ENCODE peak calls at places on chromosome 17, in seven cellular contexts. O, F, T, U, N, Z and J are unnamed samples.

GRCh38 chr17:71866095-71866494 is 254.7 kb upstream of the SOX9 start:
- DNase-seq in U (no peak), O (no peak), T (no peak), F (no peak), N (no peak), Z (no peak), J (no peak)

GRCh38 chr17:33858121-33858520 is 397.0 kb upstream of the CCL2 start:
- DNase-seq in T (no peak), F (no peak), N (no peak), O (no peak), U (no peak), Z (no peak), J (no peak)

GRCh38 chr17:35968520-35969054 is 12.7 kb downstream of the CCL16 start:
- DNase-seq in Z (no peak), T (no peak), U (no peak), F (no peak), O (no peak), N (no peak), J (no peak)

GRCh38 chr17:19558946-19559345 is 25.3 kb downstream of the SLC47A1 start:
- DNase-seq in F (no peak), Z (no peak), O (no peak), T (no peak), U (no peak), N (no peak), J (no peak)

GRCh38 chr17:19738073-19738449 is 10.0 kb downstream of the ALDH3A1 start:
- DNase-seq in O (no peak), N (no peak), Z (no peak), T (no peak), F (no peak), U (no peak), J (no peak)

GRCh38 chr17:45784293-45784582 is at the start of gene CRHR1:
- DNase-seq in F (no peak), T (no peak), N (no peak), Z (no peak), O (no peak), U (no peak), J (no peak)

GRCh38 chr17:62688398-62689140 is 61.1 kb downstream of the MRC2 start:
- DNase-seq in N (no peak), T (no peak), F (no peak), Z (no peak), O (peak; percentile 44), U (no peak), J (no peak)

GRCh38 chr17:1241904-1242303 is 28.3 kb upstream of the BHLHA9 start:
- DNase-seq in Z (no peak), F (no peak), T (no peak), O (peak; percentile 53), N (peak; percentile 44), U (no peak), J (no peak)

GRCh38 chr17:33929181-33929724 is 325.8 kb upstream of the CCL2 start:
- DNase-seq in O (no peak), Z (no peak), F (no peak), T (no peak), N (no peak), U (no peak), J (no peak)

GRCh38 chr17:73750975-73751374 is 106.7 kb upstream of the SDK2 start:
- DNase-seq in U (no peak), O (peak; percentile 44), T (no peak), F (peak; percentile 73), Z (no peak), N (no peak), J (no peak)

GRCh38 chr17:63844293-63844672 is 1.8 kb upstream of the SMARCD2 start:
- DNase-seq in O (no peak), Z (no peak), F (no peak), N (no peak), U (no peak), T (no peak), J (no peak)

GRCh38 chr17:10429416-10430045 is 7.8 kb upstream of the MYH8 start:
- DNase-seq in Z (no peak), N (no peak), O (no peak), U (no peak), T (no peak), F (no peak), J (no peak)

GRCh38 chr17:9132944-9133610 is 111.8 kb downstream of the NTN1 start:
- DNase-seq in Z (no peak), F (no peak), N (no peak), O (no peak), U (no peak), T (no peak), J (no peak)

GRCh38 chr17:82281502-82282238 is 8.2 kb upstream of the CSNK1D start:
- DNase-seq in T (no peak), O (peak; percentile 92), F (no peak), Z (no peak), N (no peak), U (peak; percentile 78), J (peak; percentile 80)

GRCh38 chr17:51371732-51372151 is 111.4 kb downstream of the UTP18 start:
- DNase-seq in U (no peak), T (peak; percentile 51), N (peak; percentile 26), F (peak; percentile 79), Z (peak; percentile 51), O (peak; percentile 39), J (peak; percentile 70)

GRCh38 chr17:83036666-83037065 is 42.7 kb upstream of the METRNL start:
- DNase-seq in F (no peak), Z (no peak), T (no peak), U (no peak), N (no peak), O (no peak), J (no peak)

GRCh38 chr17:77398274-77398673 is 257.5 kb downstream of the SEC14L1 start:
- DNase-seq in Z (no peak), U (no peak), T (no peak), N (no peak), O (no peak), F (no peak), J (no peak)

GRCh38 chr17:77403854-77404253 is 263.1 kb downstream of the SEC14L1 start:
- DNase-seq in N (no peak), U (no peak), O (no peak), F (no peak), Z (no peak), T (no peak), J (no peak)

GRCh38 chr17:77399319-77399959 is 258.7 kb downstream of the SEC14L1 start:
- DNase-seq in N (no peak), F (no peak), U (no peak), Z (no peak), T (no peak), O (no peak), J (no peak)

GRCh38 chr17:77402159-77402731 is 261.5 kb downstream of the SEC14L1 start:
- DNase-seq in N (no peak), Z (no peak), T (no peak), O (no peak), U (no peak), F (no peak), J (no peak)

DNA sequence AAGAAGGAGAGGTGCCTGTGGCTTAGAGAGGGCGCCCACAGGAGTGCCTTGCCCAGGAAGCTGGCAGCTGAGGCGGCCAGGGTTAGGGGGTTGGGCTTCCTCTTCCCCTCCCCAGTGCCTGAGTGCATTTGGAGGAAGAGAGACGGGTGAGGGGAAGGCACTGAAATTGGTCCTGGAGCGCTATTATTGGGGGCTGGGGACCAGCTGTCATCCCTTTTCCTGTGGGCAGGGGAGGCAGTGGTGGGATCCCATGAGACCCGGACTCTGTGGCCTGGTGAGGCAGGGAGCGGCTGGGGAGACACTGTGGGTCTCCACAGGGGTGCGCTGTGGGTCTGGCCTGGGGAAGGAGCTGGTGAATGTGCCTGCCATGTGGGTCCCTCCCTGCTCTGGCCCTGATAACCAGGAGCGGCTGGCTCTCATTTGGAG is 259.7 kb downstream of the SEC14L1 start:
- DNase-seq in N (no peak), F (no peak), O (no peak), U (peak; percentile 46), T (peak; percentile 82), Z (no peak), J (no peak)
- TF ChIP-seq CTCF in N (peak; percentile 41), F (peak; percentile 42), O (no peak), U (peak; percentile 32), T (peak; percentile 84), Z (peak; percentile 36), J (no peak)

GRCh38 chr17:57572600-57572999 is 172.5 kb downstream of the CCDC182 start:
- DNase-seq in F (no peak), O (no peak), U (no peak), N (no peak), T (no peak), Z (no peak), J (no peak)
- TF ChIP-seq CTCF in F (no peak), O (no peak), U (no peak), N (no peak), T (no peak), Z (no peak), J (no peak)

GRCh38 chr17:16924701-16925440 is 47.0 kb downstream of the TNFRSF13B start:
- DNase-seq in F (no peak), U (no peak), O (no peak), Z (no peak), N (no peak), T (no peak), J (no peak)

GRCh38 chr17:16926591-16927451 is 45.1 kb downstream of the TNFRSF13B start:
- DNase-seq in U (no peak), F (no peak), N (no peak), T (no peak), O (no peak), Z (no peak), J (no peak)

GRCh38 chr17:16925461-16926060 is 46.4 kb downstream of the TNFRSF13B start:
- DNase-seq in N (no peak), Z (no peak), U (no peak), F (no peak), T (no peak), O (no peak), J (no peak)

GRCh38 chr17:16927641-16928321 is 44.1 kb downstream of the TNFRSF13B start:
- DNase-seq in N (no peak), U (no peak), T (no peak), F (no peak), Z (no peak), O (no peak), J (no peak)

GRCh38 chr17:16926061-16926511 is 45.8 kb downstream of the TNFRSF13B start:
- DNase-seq in O (no peak), N (no peak), U (no peak), Z (no peak), T (no peak), F (no peak), J (no peak)
- TF ChIP-seq CTCF in O (no peak), N (no peak), U (no peak), Z (no peak), T (no peak), F (no peak), J (no peak)

DNA sequence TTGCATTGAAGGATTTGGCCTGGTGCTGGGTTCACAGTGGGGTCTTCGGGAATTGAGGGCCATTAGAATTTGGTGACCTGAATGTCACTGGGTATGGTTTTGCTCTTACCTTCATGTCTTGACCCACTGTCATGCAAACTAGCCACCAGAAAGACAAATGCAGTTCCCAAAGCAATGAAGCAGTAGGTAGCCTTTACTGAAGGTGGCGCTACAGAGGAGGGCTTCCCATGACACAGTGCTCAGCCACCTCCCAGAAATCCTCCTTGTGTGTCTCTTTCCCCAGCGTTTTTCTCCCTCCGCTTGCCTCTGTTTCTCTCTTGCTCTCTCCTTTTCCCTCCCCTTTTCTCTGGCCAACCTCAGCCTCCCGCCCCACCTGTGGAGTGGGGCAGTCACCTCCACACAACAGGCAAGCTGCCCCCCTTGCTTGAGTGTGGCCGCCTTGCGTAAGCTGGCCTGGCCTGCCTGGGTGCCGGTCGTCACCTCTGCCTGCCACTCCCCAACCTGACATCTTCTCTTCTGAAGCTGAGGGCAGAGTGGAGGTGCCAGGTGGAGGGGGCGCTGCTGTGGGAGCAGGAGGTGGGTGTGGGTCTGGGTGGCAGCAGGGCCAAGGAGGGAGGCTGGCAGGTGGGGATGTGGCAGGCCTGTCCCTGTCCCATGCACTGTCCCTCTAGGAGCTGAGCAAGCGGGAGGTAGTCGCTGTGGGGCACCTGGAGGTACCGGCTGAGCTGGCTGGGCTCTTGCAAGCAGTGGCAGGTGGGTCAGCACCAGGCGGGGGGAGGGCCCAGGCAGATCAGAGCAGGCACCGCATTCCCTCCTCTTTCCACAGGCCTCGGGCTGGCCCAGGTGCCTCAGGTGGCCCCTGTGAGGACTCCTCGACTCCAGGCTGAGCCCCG is 34.7 kb downstream of the MYO15A start:
- DNase-seq in Z (peak; percentile 24), U (peak; percentile 39), O (no peak), N (peak; percentile 13), F (no peak), T (peak; percentile 50), J (no peak)
- TF ChIP-seq CTCF in Z (peak; percentile 46), U (no peak), O (no peak), N (peak; percentile 45), F (no peak), T (peak; percentile 26), J (no peak)